ENCODE peak calls at places on chromosomes 7 and 10, in ten cellular contexts. B is stimulated activated CD4-positive, alpha-beta T cell treated with anti-CD3 and anti-CD28 coated beads, TNF-alpha, amount 100 ng/mL, for 4 hours; Z is A673; F is hepatocyte; R is left cardiac atrium; X is heart right ventricle; I is endothelial cell; L is mucosa of gallbladder; A is fibroblast of pulmonary artery; W is Daoy. O is an unnamed sample.

GRCh38 chr10:103666751-103667150 is 173.2 kb downstream of the NEURL1 start:
- DNase-seq in B (no peak), A (no peak), R (no peak), F (no peak), Z (no peak), W (no peak), L (no peak), I (no peak), X (no peak), O (no peak)

GRCh38 chr7:19958309-19958896 is 185.0 kb upstream of the TMEM196 start:
- DNase-seq in L (no peak), B (no peak), F (no peak), A (peak), X (no peak), W (peak), R (no peak), Z (no peak), I (no peak), O (no peak)

GRCh38 chr7:29764227-29764626 is 42.1 kb upstream of the WIPF3 start:
- DNase-seq in L (no peak), W (no peak), I (peak), B (no peak), Z (peak), A (no peak), R (no peak), F (no peak), X (no peak), O (no peak)

GRCh38 chr7:137508437-137509175 is 165.1 kb upstream of the PTN start:
- DNase-seq in F (peak), R (no peak), Z (no peak), I (no peak), B (no peak), L (no peak), W (peak), A (peak), X (no peak), O (no peak)

GRCh38 chr7:98418636-98419315 is 17.9 kb upstream of the BAIAP2L1 start:
- DNase-seq in B (no peak), F (peak), A (peak), Z (peak), X (no peak), R (peak), W (peak), L (peak), I (no peak), O (peak)

GRCh38 chr10:73218466-73219191 is 28.4 kb downstream of the DNAJC9 start:
- DNase-seq in B (no peak), F (peak), R (no peak), Z (peak), W (no peak), A (peak), I (no peak), X (no peak), L (no peak), O (no peak)

GRCh38 chr7:106608664-106609063 is 52.3 kb downstream of the CCDC71L start:
- DNase-seq in L (peak), Z (no peak), I (no peak), R (no peak), X (no peak), B (no peak), F (peak), W (no peak), A (no peak), O (no peak)

GRCh38 chr10:124298891-124299290 is 119.8 kb downstream of the OAT start:
- DNase-seq in I (no peak), X (no peak), L (no peak), W (no peak), F (no peak), Z (no peak), B (no peak), A (no peak), R (no peak), O (no peak)

GRCh38 chr7:3153118-3153517 is 109.5 kb upstream of the CARD11 start:
- DNase-seq in X (no peak), I (no peak), Z (no peak), R (no peak), F (no peak), W (no peak), A (no peak), L (no peak), B (no peak), O (no peak)

GRCh38 chr7:149197675-149198074 is 2.3 kb downstream of the ZNF282 start:
- DNase-seq in L (no peak), X (no peak), B (no peak), W (no peak), R (no peak), Z (no peak), F (no peak), I (no peak), A (no peak), O (peak)

GRCh38 chr10:13615650-13616049 is 28.9 kb downstream of the PRPF18 start:
- DNase-seq in A (no peak), Z (peak), I (peak), B (no peak), W (peak), X (no peak), L (no peak), F (no peak), R (no peak), O (no peak)

GRCh38 chr10:132443605-132443997 is 46.6 kb downstream of the PWWP2B start:
- DNase-seq in R (no peak), Z (no peak), A (no peak), X (no peak), F (peak), W (peak), L (no peak), I (no peak), B (peak), O (no peak)

GRCh38 chr10:72976886-72977285 is 22.3 kb upstream of the PLA2G12B start:
- DNase-seq in I (no peak), F (no peak), Z (no peak), B (no peak), X (no peak), L (no peak), R (no peak), W (no peak), A (no peak), O (no peak)

GRCh38 chr7:620052-620451 is 100.4 kb upstream of the PDGFA start:
- DNase-seq in F (peak), Z (peak), L (no peak), X (no peak), W (peak), I (no peak), A (peak), B (no peak), R (no peak), O (no peak)